ENCODE peak calls at places on chromosomes 2 and 18, in four cellular contexts. O, I, N and F are unnamed samples.

GRCh38 chr2:142989276-142990204 is 112.1 kb downstream of the KYNU start:
- DNase-seq in O (no peak), I (peak), N (no peak), F (no peak)

GRCh38 chr18:39998332-39998731 is 1956.7 kb upstream of the PIK3C3 start:
- DNase-seq in O (no peak), I (no peak), N (no peak), F (no peak)

GRCh38 chr2:203648273-203648672 is 58.2 kb upstream of the CD28 start:
- DNase-seq in O (no peak), I (peak), N (no peak), F (no peak)

GRCh38 chr18:8287184-8287885 is 321.9 kb upstream of the RAB12 start:
- DNase-seq in O (no peak), I (no peak), N (no peak), F (no peak)

GRCh38 chr2:86790828-86791561 is at the start of gene CD8A:
- DNase-seq in O (no peak), I (peak), N (no peak), F (no peak)

GRCh38 chr18:44128365-44128764 is 552.3 kb upstream of the SETBP1 start:
- DNase-seq in O (no peak), I (peak), N (no peak), F (no peak)

GRCh38 chr2:230944123-230944653 is 19.1 kb upstream of the GPR55 start:
- DNase-seq in O (peak), I (no peak), N (no peak), F (no peak)

GRCh38 chr2:201116115-201116958 is at the start of gene CFLAR:
- DNase-seq in O (peak), I (peak), N (peak), F (peak)

GRCh38 chr2:141728886-141729285 is 401.9 kb downstream of the LRP1B start:
- DNase-seq in O (no peak), I (no peak), N (no peak), F (no peak)

GRCh38 chr2:38098351-38099095 is 22.6 kb upstream of the CYP1B1 start:
- DNase-seq in O (no peak), I (no peak), N (no peak), F (no peak)

GRCh38 chr2:149490296-149490695 is 97.3 kb downstream of the MMADHC start:
- DNase-seq in O (no peak), I (no peak), N (no peak), F (no peak)

GRCh38 chr2:12050381-12050780 is 303.9 kb downstream of the LPIN1 start:
- DNase-seq in O (peak), I (peak), N (no peak), F (no peak)

GRCh38 chr2:240219208-240219890 is 78.9 kb upstream of the OTOS start:
- DNase-seq in O (no peak), I (no peak), N (no peak), F (no peak)

GRCh38 chr2:7819316-7819715 is 862.5 kb upstream of the ID2 start:
- DNase-seq in O (no peak), I (no peak), N (no peak), F (no peak)

GRCh38 chr18:28984731-28985130 is 807.8 kb upstream of the CDH2 start:
- DNase-seq in O (no peak), I (peak), N (no peak), F (no peak)

GRCh38 chr2:43576983-43577892 is 18.6 kb downstream of the THADA start:
- DNase-seq in O (no peak), I (peak), N (no peak), F (no peak)

GRCh38 chr2:216665240-216665639 is 30.1 kb downstream of the IGFBP5 start:
- DNase-seq in O (no peak), I (peak), N (no peak), F (no peak)

GRCh38 chr2:216663106-216663505 is 29.9 kb downstream of the IGFBP2 start:
- DNase-seq in O (no peak), I (no peak), N (no peak), F (no peak)

GRCh38 chr2:216665717-216666116 is 29.6 kb downstream of the IGFBP5 start:
- DNase-seq in O (no peak), I (peak), N (no peak), F (no peak)

GRCh38 chr2:216663846-216664245 is 30.6 kb downstream of the IGFBP2 start:
- DNase-seq in O (no peak), I (no peak), N (no peak), F (no peak)

GRCh38 chr2:216664593-216665034 is 30.7 kb downstream of the IGFBP5 start:
- DNase-seq in O (no peak), I (peak), N (no peak), F (no peak)
- TF ChIP-seq CTCF in O (no peak), I (peak), N (no peak), F (no peak)

DNA sequence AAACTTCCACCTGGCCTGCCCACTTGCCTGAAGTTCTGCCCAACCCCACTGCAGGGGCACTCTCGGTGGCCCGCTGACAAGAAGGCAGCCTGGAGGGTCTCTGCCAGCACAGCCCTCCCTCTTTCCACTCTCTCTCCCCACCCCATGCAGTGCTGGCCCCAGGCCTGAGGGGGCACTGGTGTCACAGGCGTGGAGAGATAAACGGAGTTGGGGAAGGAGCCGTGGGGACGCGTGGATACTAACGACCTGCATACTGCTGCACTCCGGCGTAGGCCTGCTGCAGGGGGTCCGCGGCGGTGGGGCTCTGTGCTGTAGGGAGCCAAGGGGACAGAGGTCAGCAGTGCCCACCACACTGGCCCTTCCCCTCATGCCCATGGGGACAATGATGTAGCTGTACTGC is 299.3 kb downstream of the CELF4 start:
- DNase-seq in O (no peak), I (no peak), N (no peak), F (peak)
- TF ChIP-seq CTCF in O (no peak), I (no peak), N (no peak), F (no peak)

DNA sequence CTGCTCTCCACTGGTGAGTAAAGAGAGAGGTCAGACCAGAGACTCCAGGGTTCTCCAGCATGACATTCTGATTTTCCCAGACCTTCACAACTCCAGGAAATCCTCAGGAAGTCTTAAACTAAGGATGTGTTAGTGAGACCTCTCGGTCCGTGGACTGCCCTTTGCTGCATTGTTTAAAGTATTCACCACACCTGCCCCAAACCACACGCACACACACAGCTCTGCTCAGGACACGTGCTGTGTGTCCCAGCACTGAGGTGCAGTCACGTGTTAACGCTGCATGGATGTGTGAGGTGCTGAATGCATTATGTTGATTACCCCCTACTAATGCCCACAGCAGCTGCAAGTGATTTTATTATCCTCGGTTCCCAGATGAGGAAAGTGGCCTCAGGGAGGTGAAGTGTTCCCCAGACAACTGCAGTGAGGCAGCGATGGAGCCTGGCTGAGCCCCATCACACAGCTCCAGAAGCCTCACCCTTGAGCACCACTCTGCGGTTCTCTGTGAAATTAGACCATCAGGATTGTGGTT is 68.4 kb downstream of the TRAPPC12 start:
- DNase-seq in O (peak), I (no peak), N (no peak), F (peak)
- TF ChIP-seq CTCF in O (no peak), I (no peak), N (no peak), F (no peak)

DNA sequence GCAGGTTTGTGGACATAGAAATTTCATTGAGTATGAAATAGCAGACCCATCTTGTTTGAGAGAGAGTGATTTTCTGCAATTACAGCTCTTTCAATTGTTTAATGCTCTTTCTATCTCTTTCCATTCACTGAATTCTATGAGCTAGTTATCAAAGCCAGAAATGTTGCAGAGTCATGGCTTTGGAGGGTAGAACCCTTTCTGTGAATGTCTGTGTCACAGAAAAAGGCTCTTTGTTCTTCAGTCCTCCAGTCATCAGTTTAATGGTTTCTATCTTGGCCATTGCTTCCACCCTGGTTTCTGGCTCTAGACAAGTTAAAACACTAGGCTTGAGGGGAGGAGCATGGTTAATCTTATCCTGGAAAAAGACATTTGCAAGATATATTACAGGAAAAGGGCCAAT is 655.0 kb downstream of the STK39 start:
- DNase-seq in O (no peak), I (no peak), N (no peak), F (no peak)
- TF ChIP-seq CTCF in O (no peak), I (no peak), N (no peak), F (no peak)

GRCh38 chr2:121095257-121096080 is 189.5 kb downstream of the TFCP2L1 start:
- DNase-seq in O (no peak), I (peak), N (peak), F (peak)
- TF ChIP-seq CTCF in O (peak), I (peak), N (peak), F (peak)

DNA sequence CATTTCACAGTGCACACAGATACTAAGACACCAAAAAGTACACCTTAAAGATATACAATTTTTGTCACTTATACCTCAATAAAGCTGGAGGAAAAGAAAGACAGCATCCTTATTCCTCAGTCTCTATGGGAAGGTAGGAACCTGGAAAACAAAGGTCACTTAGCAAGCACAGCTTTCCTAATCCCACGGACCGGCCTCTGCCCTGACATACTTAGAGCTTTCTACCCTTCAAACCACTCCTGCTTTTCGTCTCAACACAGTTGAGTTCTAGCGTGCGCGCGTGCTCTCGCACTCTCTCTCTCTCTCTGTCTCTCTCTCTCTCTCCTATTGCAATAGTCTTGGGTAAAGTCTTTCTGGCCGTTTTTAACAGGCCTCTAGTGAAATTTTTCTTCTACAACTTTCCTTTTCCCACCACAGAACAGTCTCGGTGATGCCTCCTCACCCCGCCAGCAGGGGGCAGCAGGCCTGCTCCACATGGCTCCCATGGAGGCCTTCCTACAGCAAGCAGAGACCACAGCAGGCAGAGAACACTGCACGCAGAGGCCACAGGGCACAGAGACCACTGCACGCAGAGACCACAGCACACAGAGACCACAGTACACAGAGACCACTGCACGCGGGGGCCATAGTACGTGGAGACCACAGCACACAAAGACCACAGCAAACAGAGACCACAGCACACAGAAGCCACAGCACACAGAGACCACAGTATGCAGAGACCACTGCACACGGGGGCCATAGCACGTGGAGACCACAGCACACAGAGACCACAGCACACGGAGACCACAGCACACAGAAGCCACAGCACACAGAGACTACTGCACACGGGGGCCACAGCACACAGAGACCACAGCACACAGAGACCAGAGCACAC is 106.9 kb downstream of the FBXO15 start:
- DNase-seq in O (peak), I (no peak), N (no peak), F (peak)
- TF ChIP-seq CTCF in O (peak), I (peak), N (peak), F (peak)